ENCODE peak calls at places on chromosome 9, in nine cellular contexts. N is keratinocyte; H is A549; M is right atrium auricular region; G is tibial artery; V is pancreas; S is effector memory CD4-positive, alpha-beta T cell; F is HepG2; B is ascending aorta. I is an unnamed sample. For H3K4me1, the result is how much of the 10 kb centered on the place peaks cover.

GRCh38 chr9:131951905-131952304 is 127.8 kb downstream of the MED27 start:
- DNase-seq in N (no peak), H (no peak), M (peak), G (peak), V (no peak), S (no peak), F (no peak), B (peak), I (no peak)

GRCh38 chr9:122832194-122832593 is 3.8 kb upstream of the PDCL start:
- DNase-seq in N (no peak), H (no peak), M (no peak), G (no peak), V (no peak), S (no peak), F (no peak), B (no peak), I (no peak)

GRCh38 chr9:88574993-88575392 is 40.0 kb downstream of the NXNL2 start:
- DNase-seq in N (no peak), H (no peak), M (no peak), G (no peak), V (no peak), S (no peak), F (no peak), B (no peak), I (no peak)

GRCh38 chr9:117278020-117278419 is 136.8 kb downstream of the ASTN2 start:
- DNase-seq in N (no peak), H (no peak), M (no peak), G (no peak), V (no peak), S (no peak), F (no peak), B (no peak), I (no peak)

GRCh38 chr9:125025584-125025983 is 84.7 kb upstream of the GOLGA1 start:
- DNase-seq in N (no peak), H (no peak), M (no peak), G (no peak), V (no peak), S (no peak), F (no peak), B (no peak), I (no peak)

GRCh38 chr9:73011346-73011745 is 58.5 kb upstream of the ALDH1A1 start:
- DNase-seq in N (no peak), H (no peak), M (no peak), G (no peak), V (no peak), S (no peak), F (no peak), B (no peak), I (no peak)

GRCh38 chr9:72978724-72979123 is 25.9 kb upstream of the ALDH1A1 start:
- DNase-seq in N (no peak), H (no peak), M (no peak), G (no peak), V (no peak), S (no peak), F (no peak), B (no peak), I (no peak)

GRCh38 chr9:124008307-124008854 is 3.2 kb upstream of the LHX2 start:
- DNase-seq in N (no peak), H (peak), M (no peak), G (no peak), V (no peak), S (no peak), F (no peak), B (no peak), I (no peak)

GRCh38 chr9:13173553-13173952 is 105.9 kb downstream of the MPDZ start:
- DNase-seq in N (no peak), H (no peak), M (no peak), G (no peak), V (no peak), S (no peak), F (no peak), B (no peak), I (no peak)

GRCh38 chr9:35909274-35909673 is at the start of gene SPAAR:
- DNase-seq in N (no peak), H (no peak), M (no peak), G (no peak), V (no peak), S (no peak), F (no peak), B (no peak), I (no peak)

GRCh38 chr9:35909687-35910612 is 660 bp downstream of the SPAAR start:
- DNase-seq in N (no peak), H (no peak), M (peak), G (no peak), V (no peak), S (no peak), F (no peak), B (no peak), I (no peak)

GRCh38 chr9:35912791-35913400 is 3.6 kb downstream of the SPAAR start:
- DNase-seq in N (no peak), H (no peak), M (no peak), G (no peak), V (no peak), S (no peak), F (no peak), B (no peak), I (no peak)

GRCh38 chr9:35910613-35911488 is 1.6 kb downstream of the SPAAR start:
- DNase-seq in N (no peak), H (peak), M (no peak), G (no peak), V (no peak), S (peak), F (peak), B (no peak), I (peak)

GRCh38 chr9:35911690-35912089 is 2.4 kb downstream of the SPAAR start:
- DNase-seq in N (no peak), H (no peak), M (no peak), G (no peak), V (no peak), S (no peak), F (no peak), B (no peak), I (no peak)
- H3K4me1 ChIP-seq in N (under half), H (under half), M (under half), G (half or more), V (under half), S (under half), F (half or more), B (half or more), I (half or more)

DNA sequence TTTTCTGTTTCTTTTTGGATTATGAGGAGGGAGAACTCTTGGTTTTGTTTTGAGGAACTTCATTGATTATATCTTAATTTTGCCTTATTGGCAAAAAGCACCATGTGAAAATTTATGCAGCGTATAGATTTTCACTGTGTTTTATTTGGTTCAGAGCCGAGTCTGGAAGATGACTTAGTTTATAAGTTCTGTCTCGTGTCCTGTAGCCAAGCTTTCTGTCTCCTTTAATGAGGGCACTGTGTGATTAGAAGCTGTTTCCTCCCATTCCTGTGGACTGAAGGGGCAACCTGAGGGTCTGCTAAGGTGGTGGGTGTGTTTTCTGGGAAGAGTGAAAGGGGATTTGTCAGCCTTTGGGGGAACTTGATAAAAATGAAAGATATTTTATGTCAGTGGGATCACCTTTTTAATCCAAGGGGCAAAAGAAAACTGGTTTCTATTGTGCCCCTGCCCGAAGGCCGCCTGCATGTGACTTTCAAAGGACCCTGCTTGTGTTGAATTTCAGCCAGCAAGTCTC is 262.1 kb downstream of the FANCC start:
- DNase-seq in N (no peak), H (no peak), M (no peak), G (no peak), V (no peak), S (no peak), F (no peak), B (no peak), I (no peak)
- H3K4me3 ChIP-seq in N (peak), H (peak), M (peak), G (peak), V (no peak), S (no peak), F (no peak), B (peak), I (no peak)

GRCh38 chr9:127541176-127541575 is 70.9 kb upstream of the STXBP1 start:
- DNase-seq in N (no peak), H (no peak), M (no peak), G (no peak), V (no peak), S (no peak), F (no peak), B (no peak), I (no peak)

GRCh38 chr9:127543973-127544533 is 68.0 kb upstream of the STXBP1 start:
- DNase-seq in N (no peak), H (no peak), M (no peak), G (no peak), V (no peak), S (no peak), F (no peak), B (no peak), I (no peak)

GRCh38 chr9:127545196-127546124 is 66.6 kb upstream of the STXBP1 start:
- DNase-seq in N (no peak), H (peak), M (no peak), G (no peak), V (peak), S (no peak), F (peak), B (no peak), I (no peak)

GRCh38 chr9:127541865-127542264 is 70.2 kb upstream of the STXBP1 start:
- DNase-seq in N (no peak), H (no peak), M (peak), G (peak), V (no peak), S (no peak), F (no peak), B (peak), I (no peak)

DNA sequence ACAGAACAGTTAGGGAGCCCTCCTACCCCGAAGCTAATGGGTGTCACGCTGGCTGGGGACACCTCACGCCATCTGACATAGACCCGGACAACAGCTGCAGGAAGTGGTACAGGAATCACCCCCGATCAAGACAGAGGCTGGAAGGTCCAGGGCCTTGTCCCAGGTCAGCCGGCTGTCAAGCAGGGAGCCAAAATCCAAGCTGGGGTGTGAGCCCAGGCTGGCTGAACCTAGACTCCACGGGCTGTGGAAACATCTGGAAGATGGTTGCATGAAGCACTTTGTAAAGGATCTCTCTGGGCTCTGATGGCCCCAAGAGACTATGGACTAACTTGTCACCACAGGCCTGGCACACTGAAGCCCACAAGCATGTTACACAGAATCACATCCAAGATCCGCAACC is 68.9 kb upstream of the STXBP1 start:
- DNase-seq in N (no peak), H (no peak), M (no peak), G (no peak), V (no peak), S (no peak), F (no peak), B (no peak), I (no peak)
- H3K4me1 ChIP-seq in N (half or more), H (half or more), M (under half), G (half or more), V (half or more), S (under half), F (under half), B (under half), I (under half)

GRCh38 chr9:27273186-27273585 is 23.8 kb downstream of the EQTN start:
- DNase-seq in N (no peak), H (no peak), M (no peak), G (no peak), V (no peak), S (no peak), F (no peak), B (no peak), I (no peak)
- H3K4me3 ChIP-seq in N (no peak), H (no peak), M (no peak), G (no peak), V (no peak), S (no peak), F (no peak), B (no peak), I (no peak)

GRCh38 chr9:14316574-14317304 is 2.8 kb upstream of the NFIB start:
- DNase-seq in N (no peak), H (no peak), M (no peak), G (peak), V (no peak), S (no peak), F (no peak), B (no peak), I (no peak)
- H3K4me1 ChIP-seq in N (half or more), H (under half), M (under half), G (under half), V (under half), S (under half), F (under half), B (under half), I (under half)

GRCh38 chr9:70924380-70924779 is 197.0 kb downstream of the TRPM3 start:
- DNase-seq in N (no peak), H (no peak), M (no peak), G (no peak), V (no peak), S (no peak), F (no peak), B (no peak), I (no peak)

GRCh38 chr9:70924905-70925547 is 196.4 kb downstream of the TRPM3 start:
- DNase-seq in N (no peak), H (peak), M (no peak), G (peak), V (peak), S (no peak), F (peak), B (peak), I (no peak)

GRCh38 chr9:70923941-70924340 is 197.5 kb downstream of the TRPM3 start:
- DNase-seq in N (no peak), H (no peak), M (no peak), G (no peak), V (no peak), S (no peak), F (no peak), B (no peak), I (no peak)

GRCh38 chr9:70917277-70917676 is 204.1 kb downstream of the TRPM3 start:
- DNase-seq in N (no peak), H (no peak), M (no peak), G (no peak), V (no peak), S (no peak), F (no peak), B (no peak), I (no peak)

GRCh38 chr9:70921126-70921525 is 200.3 kb downstream of the TRPM3 start:
- DNase-seq in N (no peak), H (no peak), M (no peak), G (no peak), V (no peak), S (no peak), F (no peak), B (no peak), I (no peak)
- H3K4me3 ChIP-seq in N (no peak), H (no peak), M (no peak), G (no peak), V (no peak), S (no peak), F (no peak), B (no peak), I (no peak)

I was measured in CD4-positive, CD25-positive, alpha-beta regulatory T cell.